ENCODE peak calls at places on chromosomes 11 and 22, in seven cellular contexts. K is GM20000, E is GM13977, J is epithelial cell of esophagus, T is A673, L is RWPE1, H is mammary epithelial cell. G is an unnamed sample.

GRCh38 chr22:47031628-47031915 is 269.1 kb downstream of the TBC1D22A start:
- DNase-seq in K (no peak), E (no peak), J (no peak), T (no peak), L (no peak), H (no peak), G (no peak)

GRCh38 chr22:20750461-20751184 is 23.3 kb upstream of the SERPIND1 start:
- DNase-seq in K (peak; percentile 62), E (peak; percentile 70), J (peak; percentile 90), T (peak; percentile 48), L (peak; percentile 66), H (peak; percentile 82), G (peak; percentile 66)

GRCh38 chr11:114265084-114265878 is 30.9 kb upstream of the NNMT start:
- DNase-seq in K (no peak), E (no peak), J (no peak), T (no peak), L (no peak), H (no peak), G (no peak)

GRCh38 chr22:37197451-37198289 is 9.6 kb upstream of the C1QTNF6 start:
- DNase-seq in K (no peak), E (no peak), J (peak; percentile 94), T (no peak), L (peak; percentile 92), H (peak; percentile 95), G (peak; percentile 92)

GRCh38 chr11:69462106-69463045 is 19.1 kb upstream of the LINC01488 start:
- DNase-seq in K (no peak), E (no peak), J (no peak), T (no peak), L (no peak), H (no peak), G (no peak)

GRCh38 chr11:104934594-104934993 is 33.8 kb downstream of the CASP4 start:
- DNase-seq in K (no peak), E (no peak), J (no peak), T (no peak), L (no peak), H (no peak), G (no peak)

GRCh38 chr22:31126128-31126868 is 3.5 kb downstream of the INPP5J start:
- DNase-seq in K (no peak), E (no peak), J (no peak), T (no peak), L (no peak), H (no peak), G (no peak)

GRCh38 chr11:126366064-126366822 is 10.8 kb downstream of the ST3GAL4 start:
- DNase-seq in K (no peak), E (no peak), J (no peak), T (no peak), L (no peak), H (no peak), G (no peak)

GRCh38 chr11:35393093-35393492 is 26.3 kb downstream of the SLC1A2 start:
- DNase-seq in K (no peak), E (no peak), J (no peak), T (peak; percentile 95), L (no peak), H (no peak), G (no peak)

GRCh38 chr22:22375586-22376351 is 131.2 kb downstream of the VPREB1 start:
- DNase-seq in K (no peak), E (no peak), J (no peak), T (no peak), L (no peak), H (no peak), G (no peak)

GRCh38 chr11:33015621-33016551 is at the start of gene DEPDC7:
- DNase-seq in K (peak; percentile 88), E (peak; percentile 87), J (peak; percentile 86), T (peak; percentile 100), L (peak; percentile 84), H (peak; percentile 78), G (peak; percentile 80)

GRCh38 chr11:86588566-86589090 is 83.8 kb downstream of the ME3 start:
- DNase-seq in K (no peak), E (no peak), J (no peak), T (peak; percentile 30), L (no peak), H (no peak), G (no peak)

GRCh38 chr11:11313426-11313825 is 39.6 kb downstream of the CSNK2A3 start:
- DNase-seq in K (no peak), E (no peak), J (peak; percentile 100), T (peak; percentile 14), L (peak; percentile 63), H (peak; percentile 93), G (no peak)

GRCh38 chr22:25965331-25965730 is 203.9 kb upstream of the SEZ6L start:
- DNase-seq in K (no peak), E (no peak), J (no peak), T (no peak), L (no peak), H (no peak), G (no peak)

GRCh38 chr22:16949561-16949960 is 58.5 kb downstream of the GAB4 start:
- DNase-seq in K (peak; percentile 11), E (no peak), J (no peak), T (no peak), L (no peak), H (no peak), G (no peak)

GRCh38 chr11:64759722-64760719 is at the start of gene PYGM:
- DNase-seq in K (peak; percentile 19), E (peak; percentile 28), J (no peak), T (no peak), L (no peak), H (no peak), G (no peak)

GRCh38 chr22:41524283-41524682 is 20.0 kb downstream of the POLR3H start:
- DNase-seq in K (no peak), E (no peak), J (no peak), T (no peak), L (no peak), H (no peak), G (no peak)

GRCh38 chr11:76392889-76393288 is 11.8 kb downstream of the GVQW3 start:
- DNase-seq in K (no peak), E (no peak), J (no peak), T (no peak), L (no peak), H (no peak), G (no peak)

GRCh38 chr22:26079009-26079408 is 90.3 kb upstream of the SEZ6L start:
- DNase-seq in K (no peak), E (no peak), J (no peak), T (no peak), L (no peak), H (no peak), G (no peak)

DNA sequence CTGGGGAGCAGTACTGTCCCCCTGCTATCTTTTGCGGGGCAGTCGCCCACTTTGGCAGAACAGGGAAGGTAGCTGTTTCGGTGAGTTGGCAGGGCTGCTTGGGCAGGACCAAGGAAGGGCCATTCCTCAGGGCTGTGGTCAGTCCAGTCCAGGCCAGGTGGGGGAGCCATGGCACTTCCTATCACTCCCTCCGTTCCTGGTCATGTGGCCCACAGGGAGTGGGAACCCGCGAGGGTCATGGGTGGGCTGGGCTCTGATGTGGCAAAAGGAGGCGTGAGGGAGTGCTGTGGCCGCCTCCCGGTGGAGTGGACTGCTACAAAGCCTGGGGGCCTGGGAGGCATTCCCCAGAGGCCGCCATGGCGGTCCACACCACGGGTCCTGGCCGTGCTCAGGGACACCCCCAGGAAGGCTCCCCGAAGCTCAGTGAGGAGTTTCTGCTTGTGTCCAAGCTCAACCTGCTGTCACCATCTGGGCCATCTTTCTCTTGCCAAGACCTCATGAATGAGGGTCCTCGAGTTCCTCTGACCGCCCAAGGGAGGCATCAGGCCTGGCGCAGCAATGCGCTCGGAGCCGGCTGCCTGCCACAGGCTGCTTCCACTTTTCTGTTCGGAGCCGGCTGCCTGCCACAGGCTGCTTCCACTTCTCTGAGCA is 11.9 kb downstream of the CHID1 start:
- DNase-seq in K (no peak), E (no peak), J (no peak), T (no peak), L (no peak), H (no peak), G (no peak)
- TF ChIP-seq CTCF in K (no peak), E (no peak), J (no peak), T (no peak), L (peak; percentile 3), H (no peak), G (no peak)

GRCh38 chr11:125193158-125193557 is 28.6 kb downstream of the PKNOX2 start:
- DNase-seq in K (no peak), E (no peak), J (no peak), T (no peak), L (no peak), H (no peak), G (no peak)
- TF ChIP-seq CTCF in K (no peak), E (no peak), J (no peak), T (no peak), L (no peak), H (no peak), G (no peak)

GRCh38 chr11:133277886-133278285 is 254.4 kb downstream of the OPCML start:
- DNase-seq in K (no peak), E (no peak), J (no peak), T (no peak), L (no peak), H (no peak), G (no peak)
- TF ChIP-seq CTCF in K (no peak), E (no peak), J (no peak), T (no peak), L (no peak), H (no peak), G (no peak)

DNA sequence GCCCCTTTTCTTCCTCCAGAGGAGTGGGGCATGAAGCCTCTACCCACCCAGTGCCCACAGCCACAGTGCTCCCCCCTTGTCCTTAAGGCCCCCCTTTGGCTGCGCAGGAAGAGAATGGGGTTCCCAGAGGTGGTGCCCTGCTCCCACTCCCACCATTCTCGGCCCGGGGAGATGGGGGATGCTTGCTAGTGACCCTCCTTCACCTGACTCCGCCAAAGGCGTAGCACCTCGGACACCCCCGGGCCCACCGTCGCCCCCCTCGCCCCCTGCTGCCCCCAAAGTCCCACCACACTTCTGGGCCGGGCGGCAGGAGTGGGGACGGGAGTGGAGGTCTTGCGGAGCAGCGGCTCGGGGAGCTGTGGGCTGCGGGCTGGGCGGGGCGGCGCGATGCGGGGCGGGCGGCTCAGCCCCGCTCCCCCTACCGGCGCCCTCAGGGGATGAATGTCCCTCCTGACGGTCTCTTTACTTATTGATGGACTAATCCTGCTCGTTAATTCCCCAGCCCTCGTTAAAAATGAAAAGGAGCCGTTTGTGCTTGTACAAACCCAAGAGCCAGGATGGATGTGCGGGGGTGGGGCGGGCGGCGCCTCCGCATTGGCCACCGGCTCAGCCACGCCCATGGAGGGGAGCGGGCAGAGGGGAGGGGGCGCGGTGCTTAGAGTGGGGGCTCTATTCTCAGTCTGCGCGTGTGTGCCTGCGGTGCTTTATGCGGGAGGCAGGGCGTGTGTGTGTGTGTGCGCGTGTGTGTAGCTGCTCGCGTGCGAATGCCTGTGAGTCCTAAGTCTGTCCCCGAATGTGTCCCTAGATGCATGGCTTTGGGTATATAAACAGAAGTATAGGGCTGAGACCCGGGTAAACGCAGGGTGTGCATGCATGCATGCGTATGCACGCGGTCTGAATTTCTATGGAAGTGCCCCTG is 25.6 kb downstream of the SYT7 start:
- DNase-seq in K (no peak), E (no peak), J (no peak), T (peak; percentile 52), L (no peak), H (no peak), G (no peak)
- TF ChIP-seq CTCF in K (no peak), E (no peak), J (no peak), T (peak; percentile 45), L (no peak), H (peak; percentile 8), G (peak; percentile 47)

G was measured in HFFc6.